ENCODE peak calls at places on chromosomes 16 and 17, in five cellular contexts. V is RWPE1, X is heart right ventricle, O is mesothelial cell of epicardium, C is foreskin fibroblast. L is an unnamed sample.
A peak's percentile ranks its signal among the peaks of the same experiment; 100 is the strongest.

GRCh38 chr17:12918132-12918531 is 99.7 kb downstream of the ELAC2 start:
- DNase-seq in C (no peak), O (no peak), V (no peak), X (no peak), L (no peak)

GRCh38 chr17:78933025-78933958 is 8.1 kb upstream of the TIMP2 start:
- DNase-seq in X (peak; percentile 47), V (peak; percentile 90), C (peak; percentile 97), O (no peak), L (peak; percentile 90)

GRCh38 chr17:27283057-27283456 is 10.9 kb upstream of the WSB1 start:
- DNase-seq in V (no peak), C (no peak), X (no peak), O (no peak), L (no peak)

GRCh38 chr17:43314582-43314981 is 80.8 kb upstream of the RNU2-1 start:
- DNase-seq in O (no peak), V (no peak), C (no peak), X (no peak), L (peak; percentile 54)

GRCh38 chr17:1592751-1593629 is 30.4 kb upstream of the PITPNA start:
- DNase-seq in X (no peak), V (no peak), C (no peak), O (no peak), L (no peak)

GRCh38 chr16:84228321-84228838 is 11.4 kb downstream of the KCNG4 start:
- DNase-seq in V (peak; percentile 71), X (peak; percentile 80), C (peak; percentile 89), O (no peak), L (peak; percentile 89)

GRCh38 chr17:60137731-60138130 is 12.0 kb upstream of the CA4 start:
- DNase-seq in X (no peak), C (no peak), O (no peak), V (no peak), L (no peak)

GRCh38 chr17:73911726-73912359 is 267.6 kb upstream of the SDK2 start:
- DNase-seq in X (no peak), V (no peak), O (no peak), C (no peak), L (peak; percentile 17)

GRCh38 chr16:74759564-74759963 is 15.1 kb downstream of the FA2H start:
- DNase-seq in V (no peak), X (no peak), C (no peak), O (no peak), L (no peak)

GRCh38 chr16:85593503-85594195 is 19.5 kb upstream of the GSE1 start:
- DNase-seq in O (no peak), V (no peak), X (no peak), C (no peak), L (no peak)

GRCh38 chr16:89489731-89490385 is 503 bp downstream of the ANKRD11 start:
- DNase-seq in X (no peak), C (no peak), V (no peak), O (no peak), L (no peak)

GRCh38 chr17:82175166-82175565 is 37.5 kb downstream of the CCDC57 start:
- DNase-seq in V (no peak), O (no peak), X (no peak), C (no peak), L (no peak)

GRCh38 chr16:48203974-48204824 is 39.9 kb upstream of the LONP2 start:
- DNase-seq in X (no peak), V (no peak), C (no peak), O (no peak), L (no peak)

GRCh38 chr17:7225711-7226331 is 6.1 kb downstream of the ACADVL start:
- DNase-seq in X (no peak), O (no peak), V (no peak), C (no peak), L (no peak)

GRCh38 chr17:19013226-19013625 is 8.7 kb upstream of the FAM83G start:
- DNase-seq in C (no peak), V (no peak), X (no peak), O (no peak), L (no peak)

GRCh38 chr17:32441886-32442285 is 2.4 kb upstream of the PSMD11 start:
- DNase-seq in C (no peak), X (no peak), V (no peak), O (no peak), L (no peak)

GRCh38 chr17:27471321-27472269 is 15.3 kb downstream of the KSR1 start:
- DNase-seq in O (no peak), X (no peak), V (peak; percentile 74), C (no peak), L (no peak)

GRCh38 chr16:72946474-72947194 is 101.3 kb downstream of the ZFHX3 start:
- DNase-seq in V (no peak), C (no peak), X (peak; percentile 44), O (no peak), L (no peak)

GRCh38 chr17:7445011-7445927 is at the start of gene CHRNB1:
- DNase-seq in C (no peak), V (no peak), O (no peak), X (peak; percentile 87), L (no peak)

GRCh38 chr17:60155815-60156214 is 6.0 kb downstream of the CA4 start:
- DNase-seq in O (no peak), C (no peak), V (no peak), X (no peak), L (no peak)

GRCh38 chr17:7444682-7445010 is 215 bp upstream of the CHRNB1 start:
- DNase-seq in O (no peak), V (no peak), C (no peak), X (no peak), L (no peak)

GRCh38 chr17:34437188-34437587 is 74.2 kb upstream of the CCL1 start:
- DNase-seq in C (no peak), V (no peak), O (no peak), X (no peak), L (no peak)

GRCh38 chr17:31740611-31741082 is 118.4 kb downstream of the COPRS start:
- DNase-seq in X (no peak), V (no peak), C (peak; percentile 92), O (no peak), L (no peak)

GRCh38 chr17:19248149-19248922 is 11.2 kb downstream of the EPN2 start:
- DNase-seq in V (no peak), X (no peak), C (no peak), O (no peak), L (no peak)

GRCh38 chr16:56425439-56425832 is at the start of gene AMFR:
- DNase-seq in O (peak; percentile 40), V (peak; percentile 78), X (peak; percentile 76), C (peak; percentile 86), L (peak; percentile 86)

GRCh38 chr17:16516594-16517018 is 24.6 kb upstream of the LRRC75A start:
- DNase-seq in X (no peak), V (peak; percentile 54), C (peak; percentile 62), O (no peak), L (no peak)

GRCh38 chr17:73482251-73482661 is 162.0 kb downstream of the SDK2 start:
- DNase-seq in O (no peak), V (no peak), X (no peak), C (no peak), L (no peak)

GRCh38 chr17:42472709-42473521 is 14.2 kb downstream of the ATP6V0A1 start:
- DNase-seq in X (no peak), C (peak; percentile 88), O (no peak), V (peak; percentile 56), L (no peak)

GRCh38 chr17:82213251-82214011 is 789 bp upstream of the CCDC57 start:
- DNase-seq in X (no peak), C (peak; percentile 85), O (no peak), V (peak; percentile 79), L (peak; percentile 85)

GRCh38 chr17:1999557-2000251 is 25.4 kb downstream of the RTN4RL1 start:
- DNase-seq in V (no peak), O (no peak), C (no peak), X (peak; percentile 62), L (peak; percentile 89)

GRCh38 chr17:66451188-66452149 is 149.1 kb downstream of the PRKCA start:
- DNase-seq in X (no peak), V (no peak), O (no peak), C (no peak), L (no peak)
- TF ChIP-seq CTCF in X (no peak), V (no peak), O (no peak), C (no peak), L (peak; percentile 19)

GRCh38 chr16:27080870-27081269 is 14.1 kb downstream of the C16orf82 start:
- DNase-seq in V (peak; percentile 20), O (no peak), C (no peak), X (no peak), L (no peak)
- TF ChIP-seq CTCF in V (no peak), O (peak; percentile 58), C (peak; percentile 43), X (peak; percentile 36), L (peak; percentile 35)

DNA sequence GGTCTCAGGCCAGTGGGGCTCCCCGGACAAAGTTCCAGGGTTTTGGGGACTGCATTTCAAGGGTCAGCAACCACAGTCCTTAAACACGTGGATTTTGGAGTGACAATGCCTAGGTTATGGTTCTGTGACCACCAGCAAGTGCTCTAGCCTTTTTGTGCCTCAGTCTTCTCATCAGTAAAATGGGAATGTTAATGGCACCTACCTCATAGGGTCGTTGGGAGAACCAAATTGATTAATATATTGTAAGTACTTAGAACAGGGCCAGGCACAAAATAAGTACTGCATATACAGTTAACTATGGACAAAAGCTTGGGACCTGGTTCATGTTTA is 13.8 kb downstream of the IL4R start:
- DNase-seq in V (no peak), C (no peak), O (no peak), X (no peak), L (no peak)
- TF ChIP-seq CTCF in V (no peak), C (no peak), O (no peak), X (no peak), L (no peak)

DNA sequence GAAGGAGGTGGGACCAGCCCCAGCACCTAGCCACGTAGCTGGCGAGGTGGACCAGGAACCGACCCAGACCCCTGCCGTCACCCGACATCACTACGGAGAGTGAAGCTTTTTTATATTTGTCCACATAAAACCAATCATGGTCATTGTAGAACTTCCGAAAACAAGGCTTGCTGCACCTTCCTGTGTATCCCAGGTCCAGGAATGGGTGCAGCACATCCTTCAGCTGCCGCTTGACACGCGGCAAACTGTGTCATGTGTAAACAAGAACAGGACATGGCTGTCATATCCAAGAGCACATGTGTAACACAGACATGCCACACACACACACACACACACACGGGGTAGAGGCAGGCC is 1.4 kb downstream of the HBQ1 start:
- DNase-seq in O (no peak), V (no peak), X (no peak), C (no peak), L (no peak)
- TF ChIP-seq CTCF in O (peak; percentile 13), V (peak; percentile 8), X (no peak), C (no peak), L (no peak)

GRCh38 chr16:64469906-64470702 is 651.8 kb downstream of the CDH11 start:
- DNase-seq in X (peak; percentile 17), V (no peak), O (no peak), C (no peak), L (no peak)
- TF ChIP-seq CTCF in X (peak; percentile 54), V (no peak), O (no peak), C (no peak), L (peak; percentile 33)

GRCh38 chr17:50151041-50151936 is 812 bp upstream of the PPP1R9B start:
- DNase-seq in O (peak; percentile 77), X (peak; percentile 92), C (peak; percentile 93), V (peak; percentile 91), L (peak; percentile 95)
- TF ChIP-seq CTCF in O (peak; percentile 64), X (peak; percentile 65), C (peak; percentile 48), V (peak; percentile 71), L (peak; percentile 64)

DNA sequence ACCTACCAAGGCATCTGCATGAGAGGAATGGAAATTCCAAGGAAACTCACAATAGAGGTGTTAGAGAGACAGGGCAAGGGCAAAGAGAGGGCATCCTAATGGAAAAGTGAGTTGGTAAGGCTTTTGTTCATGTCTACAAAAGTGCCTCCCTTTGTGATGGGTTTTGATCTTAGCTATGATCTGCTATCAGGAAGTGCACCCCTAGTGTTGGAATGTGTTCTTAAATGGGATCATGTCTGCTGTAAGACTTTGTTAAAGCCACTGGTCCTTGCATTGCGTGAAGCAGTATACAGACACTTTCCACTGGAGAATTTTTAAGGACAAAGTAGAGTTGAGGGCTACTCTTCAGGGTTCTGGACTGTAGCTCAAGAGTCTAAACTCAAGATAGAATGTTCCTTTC is 92.0 kb downstream of the MAP2K6 start:
- DNase-seq in V (no peak), O (no peak), C (no peak), X (no peak), L (no peak)
- TF ChIP-seq CTCF in V (no peak), O (no peak), C (peak; percentile 28), X (peak; percentile 22), L (peak; percentile 35)

L was measured in osteocyte.